ENCODE peak calls at places on chromosomes 3 and 15, in ten cellular contexts. Z is heart left ventricle; X is transverse colon; R is CD4-positive, alpha-beta T cell; B is PC-9; G is prostate gland; D is brain microvascular endothelial cell; M is A549; A is IMR-90; V is stomach. U is an unnamed sample.

GRCh38 chr3:120093119-120093922 is 926 bp downstream of the GSK3B start:
- DNase-seq in Z (peak), X (peak), R (no peak), B (no peak), G (peak), D (no peak), M (no peak), A (peak), V (no peak), U (no peak)

GRCh38 chr15:69973102-69973714 is 124.5 kb downstream of the TLE3 start:
- DNase-seq in Z (no peak), X (no peak), R (no peak), B (peak), G (no peak), D (peak), M (peak), A (peak), V (no peak), U (no peak)

GRCh38 chr3:136818191-136818850 is 605 bp upstream of the SLC35G2 start:
- DNase-seq in Z (peak), X (peak), R (no peak), B (peak), G (no peak), D (peak), M (peak), A (peak), V (peak), U (no peak)

GRCh38 chr15:65105038-65105437 is 10.0 kb downstream of the UBAP1L start:
- DNase-seq in Z (no peak), X (no peak), R (no peak), B (no peak), G (no peak), D (no peak), M (no peak), A (no peak), V (no peak), U (no peak)

GRCh38 chr3:58993547-58993946 is 56.3 kb downstream of the CFAP20DC start:
- DNase-seq in Z (no peak), X (no peak), R (no peak), B (no peak), G (no peak), D (no peak), M (no peak), A (no peak), V (no peak), U (no peak)

GRCh38 chr3:148962513-148962912 is 28.8 kb upstream of the GYG1 start:
- DNase-seq in Z (no peak), X (no peak), R (no peak), B (peak), G (no peak), D (peak), M (peak), A (peak), V (no peak), U (no peak)

GRCh38 chr15:66876731-66877545 is 174.9 kb downstream of the SMAD6 start:
- DNase-seq in Z (no peak), X (no peak), R (no peak), B (no peak), G (no peak), D (no peak), M (no peak), A (no peak), V (no peak), U (no peak)

GRCh38 chr3:156674911-156675743 is 737 bp downstream of the TIPARP start:
- DNase-seq in Z (peak), X (peak), R (peak), B (no peak), G (peak), D (peak), M (peak), A (peak), V (peak), U (no peak)

GRCh38 chr3:196518999-196519737 is 4.0 kb upstream of the SMCO1 start:
- DNase-seq in Z (peak), X (peak), R (peak), B (peak), G (peak), D (peak), M (no peak), A (peak), V (peak), U (no peak)

GRCh38 chr3:173894-174293 is 22.7 kb upstream of the CHL1 start:
- DNase-seq in Z (no peak), X (no peak), R (no peak), B (no peak), G (no peak), D (no peak), M (no peak), A (peak), V (no peak), U (no peak)

GRCh38 chr3:44076221-44076829 is 165.4 kb upstream of the TOPAZ1 start:
- DNase-seq in Z (no peak), X (no peak), R (no peak), B (no peak), G (no peak), D (no peak), M (no peak), A (no peak), V (no peak), U (peak)

GRCh38 chr15:31372635-31373091 is 46.0 kb downstream of the KLF13 start:
- DNase-seq in Z (peak), X (no peak), R (no peak), B (no peak), G (no peak), D (peak), M (no peak), A (peak), V (no peak), U (no peak)

GRCh38 chr3:132642539-132642847 is 17.1 kb downstream of the ACAD11 start:
- DNase-seq in Z (no peak), X (no peak), R (no peak), B (no peak), G (no peak), D (no peak), M (no peak), A (no peak), V (no peak), U (no peak)

GRCh38 chr15:61946778-61947177 is 113.5 kb downstream of the VPS13C start:
- DNase-seq in Z (no peak), X (no peak), R (no peak), B (no peak), G (no peak), D (no peak), M (no peak), A (peak), V (no peak), U (no peak)

GRCh38 chr15:74635228-74635627 is 19.6 kb downstream of the CLK3 start:
- DNase-seq in Z (no peak), X (peak), R (peak), B (no peak), G (peak), D (peak), M (peak), A (peak), V (peak), U (no peak)

GRCh38 chr3:193688845-193689714 is 96.1 kb downstream of the OPA1 start:
- DNase-seq in Z (no peak), X (no peak), R (no peak), B (no peak), G (no peak), D (no peak), M (no peak), A (no peak), V (no peak), U (no peak)

GRCh38 chr15:25900426-25900825 is 37.3 kb upstream of the ATP10A start:
- DNase-seq in Z (no peak), X (no peak), R (no peak), B (no peak), G (no peak), D (no peak), M (no peak), A (no peak), V (no peak), U (no peak)

GRCh38 chr3:49906004-49906860 is 2.6 kb upstream of the MST1R start:
- DNase-seq in Z (peak), X (peak), R (peak), B (peak), G (peak), D (peak), M (peak), A (peak), V (peak), U (no peak)

GRCh38 chr3:47394140-47394855 is 13.5 kb downstream of the PTPN23 start:
- DNase-seq in Z (no peak), X (no peak), R (no peak), B (peak), G (no peak), D (peak), M (no peak), A (peak), V (no peak), U (no peak)

GRCh38 chr3:129365779-129366178 is 62.7 kb downstream of the EFCAB12 start:
- DNase-seq in Z (no peak), X (no peak), R (no peak), B (no peak), G (no peak), D (no peak), M (no peak), A (no peak), V (no peak), U (no peak)

GRCh38 chr3:144052275-144052674 is 80.7 kb downstream of the DIPK2A start:
- DNase-seq in Z (no peak), X (no peak), R (no peak), B (no peak), G (no peak), D (no peak), M (no peak), A (peak), V (no peak), U (no peak)
- TF ChIP-seq CTCF in Z (no peak), X (no peak), R (no peak), B (no peak), G (no peak), D (no peak), M (no peak), A (no peak), V (no peak), U (no peak)

DNA sequence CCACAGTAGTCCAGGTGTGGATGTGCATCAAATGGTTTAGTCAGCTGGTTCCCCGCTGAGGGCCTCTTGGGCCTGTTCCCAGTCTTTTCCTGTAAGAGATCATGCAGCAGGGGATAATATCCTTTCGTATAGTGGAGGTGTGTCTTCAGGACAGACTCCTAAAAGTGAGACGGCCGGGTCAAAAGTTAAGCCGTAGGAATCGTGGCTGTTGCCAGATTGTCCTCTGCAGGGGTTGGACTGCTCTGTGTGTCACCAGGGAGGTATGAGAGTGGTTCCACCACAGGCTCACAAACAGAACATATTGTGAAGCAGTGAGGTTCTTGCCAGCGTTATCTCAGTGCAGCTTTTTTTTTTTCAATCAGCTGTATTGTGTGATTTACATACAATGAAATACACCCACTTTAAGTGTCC is 95.0 kb downstream of the VGLL4 start:
- DNase-seq in Z (no peak), X (peak), R (no peak), B (no peak), G (no peak), D (peak), M (no peak), A (peak), V (peak), U (no peak)
- H3K27ac ChIP-seq in Z (no peak), X (peak), R (no peak), B (no peak), G (no peak), D (peak), M (no peak), A (no peak), V (peak), U (peak)

GRCh38 chr3:112734718-112735350 is 93.9 kb upstream of the CCDC80 start:
- DNase-seq in Z (peak), X (peak), R (peak), B (peak), G (peak), D (peak), M (peak), A (peak), V (peak), U (no peak)

GRCh38 chr3:112734171-112734570 is 93.2 kb upstream of the CCDC80 start:
- DNase-seq in Z (no peak), X (no peak), R (no peak), B (no peak), G (no peak), D (no peak), M (no peak), A (peak), V (no peak), U (no peak)

GRCh38 chr3:112735927-112736326 is 95.0 kb upstream of the CCDC80 start:
- DNase-seq in Z (no peak), X (no peak), R (no peak), B (no peak), G (no peak), D (no peak), M (no peak), A (no peak), V (no peak), U (no peak)

GRCh38 chr3:112730210-112730609 is 89.3 kb upstream of the CCDC80 start:
- DNase-seq in Z (no peak), X (no peak), R (no peak), B (no peak), G (no peak), D (no peak), M (no peak), A (peak), V (no peak), U (no peak)
- TF ChIP-seq CTCF in Z (no peak), X (no peak), R (no peak), B (no peak), G (no peak), D (no peak), M (no peak), A (no peak), V (no peak), U (no peak)

DNA sequence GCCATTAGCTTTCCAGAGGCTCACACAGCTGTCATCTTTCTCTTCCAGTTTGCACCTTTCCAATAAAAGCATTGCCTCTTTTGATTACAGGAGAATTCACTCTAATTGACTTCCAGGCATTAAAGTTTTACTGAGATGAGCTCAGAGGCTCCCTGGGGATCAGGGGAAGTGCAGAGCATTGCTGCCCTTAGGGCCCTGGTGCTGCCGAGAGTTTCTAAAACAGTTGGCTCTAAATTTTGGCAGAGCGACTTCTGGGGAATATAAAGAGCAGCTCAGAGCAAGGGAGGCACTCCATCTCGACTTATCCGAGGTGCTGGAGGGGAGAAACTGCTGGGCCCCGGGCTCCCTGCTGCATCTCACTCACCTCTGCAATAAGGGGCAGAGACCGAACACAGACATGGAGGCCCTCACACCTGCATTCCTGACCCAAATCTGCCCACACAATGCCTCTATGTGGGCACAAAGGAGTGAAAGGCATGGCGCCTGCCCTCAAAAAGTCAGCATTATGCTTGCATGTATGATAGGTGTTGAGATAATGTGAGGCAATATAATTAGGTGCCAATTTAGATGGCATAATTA is 61.7 kb downstream of the SCN11A start:
- DNase-seq in Z (no peak), X (no peak), R (no peak), B (no peak), G (no peak), D (no peak), M (no peak), A (no peak), V (no peak), U (no peak)
- H3K27ac ChIP-seq in Z (no peak), X (no peak), R (no peak), B (no peak), G (no peak), D (no peak), M (no peak), A (no peak), V (no peak), U (no peak)

U was measured in vagina.